ENCODE peak calls at places on chromosome 9, in eight cellular contexts. S, O, W, V, L, T, F and U are unnamed samples.
A peak's percentile ranks its signal among the peaks of the same experiment; 100 is the strongest.

GRCh38 chr9:15641301-15641700 is 88.5 kb downstream of the CCDC171 start:
- DNase-seq in L (no peak), V (no peak), S (no peak), W (no peak), T (no peak), O (no peak), F (no peak), U (no peak)

GRCh38 chr9:28927711-28928110 is 1354.4 kb upstream of the C9orf72 start:
- DNase-seq in O (no peak), T (no peak), L (no peak), V (no peak), F (no peak), W (no peak), S (no peak), U (no peak)

GRCh38 chr9:137276757-137277328 is 683 bp upstream of the TOR4A start:
- DNase-seq in V (peak; percentile 94), O (no peak), L (no peak), S (no peak), W (no peak), F (no peak), T (no peak), U (no peak)

GRCh38 chr9:90965141-90965910 is 163.7 kb downstream of the SYK start:
- DNase-seq in F (no peak), V (no peak), L (no peak), S (no peak), T (peak; percentile 4), W (no peak), O (no peak), U (no peak)

GRCh38 chr9:72353455-72354116 is 11.4 kb downstream of the ZFAND5 start:
- DNase-seq in L (no peak), F (no peak), T (no peak), V (no peak), W (no peak), S (no peak), O (no peak), U (no peak)

GRCh38 chr9:81522721-81523551 is 166.4 kb downstream of the TLE1 start:
- DNase-seq in T (peak; percentile 17), F (no peak), S (no peak), V (peak; percentile 35), W (no peak), O (no peak), L (no peak), U (peak; percentile 10)

GRCh38 chr9:81906656-81907055 is 21.6 kb upstream of the SPATA31D4 start:
- DNase-seq in T (no peak), L (no peak), S (no peak), O (no peak), F (no peak), V (no peak), W (no peak), U (no peak)

GRCh38 chr9:14715102-14715501 is 7.4 kb downstream of the CER1 start:
- DNase-seq in O (no peak), F (no peak), S (no peak), W (no peak), V (no peak), L (no peak), T (no peak), U (no peak)

GRCh38 chr9:123523828-123524227 is 167.8 kb downstream of the CRB2 start:
- DNase-seq in V (no peak), L (no peak), W (no peak), T (no peak), S (no peak), O (no peak), F (no peak), U (no peak)

GRCh38 chr9:82488702-82489578 is 500.4 kb downstream of the SPATA31D1 start:
- DNase-seq in V (no peak), T (no peak), F (no peak), W (no peak), L (no peak), O (no peak), S (no peak), U (no peak)

GRCh38 chr9:87063246-87063645 is 115.9 kb upstream of the GAS1 start:
- DNase-seq in V (no peak), F (no peak), L (no peak), O (no peak), S (no peak), W (no peak), T (no peak), U (no peak)

GRCh38 chr9:74570879-74571512 is 73.9 kb downstream of the RORB start:
- DNase-seq in T (no peak), L (peak; percentile 8), W (no peak), O (peak; percentile 14), V (peak; percentile 56), F (no peak), S (no peak), U (no peak)

GRCh38 chr9:116156621-116157314 is 3.2 kb downstream of the PAPPA start:
- DNase-seq in V (peak; percentile 88), F (no peak), W (no peak), O (no peak), L (no peak), T (peak; percentile 77), S (no peak), U (no peak)

GRCh38 chr9:90300901-90301688 is 341.5 kb downstream of the DIRAS2 start:
- DNase-seq in F (no peak), T (peak; percentile 25), V (no peak), O (no peak), W (no peak), S (no peak), L (no peak), U (no peak)